ENCODE peak calls at places on chromosome 1, in four cellular contexts. Q is NCI-H774, H is progenitor cell of endocrine pancreas, B is fibroblast of lung. J is an unnamed sample.

GRCh38 chr1:15139654-15140350 is 13.7 kb upstream of the TMEM51 start:
- DNase-seq in H (peak; percentile 33), B (no peak), Q (no peak), J (no peak)

GRCh38 chr1:232486006-232486405 is 143.9 kb downstream of the SIPA1L2 start:
- DNase-seq in Q (no peak), H (no peak), B (no peak), J (no peak)

GRCh38 chr1:149962736-149963135 is 26.1 kb upstream of the MTMR11 start:
- DNase-seq in H (no peak), Q (no peak), B (no peak), J (no peak)

GRCh38 chr1:226981838-226982237 is 41.7 kb downstream of the COQ8A start:
- DNase-seq in H (no peak), B (no peak), Q (no peak), J (no peak)

GRCh38 chr1:244653439-244654283 is 735 bp downstream of the DESI2 start:
- DNase-seq in B (peak; percentile 21), Q (no peak), H (peak; percentile 12), J (peak; percentile 24)

GRCh38 chr1:158008630-158009029 is 15.2 kb downstream of the KIRREL1 start:
- DNase-seq in Q (no peak), H (no peak), B (no peak), J (no peak)

GRCh38 chr1:228063251-228064191 is 19.0 kb upstream of the ARF1 start:
- DNase-seq in H (no peak), B (no peak), Q (no peak), J (no peak)

GRCh38 chr1:32470991-32471694 is 6.3 kb downstream of the ZBTB8B start:
- DNase-seq in B (no peak), H (no peak), Q (no peak), J (no peak)

GRCh38 chr1:37776946-37777516 is 12.1 kb upstream of the EPHA10 start:
- DNase-seq in B (no peak), Q (no peak), H (no peak), J (no peak)